ENCODE peak calls at places on chromosomes 6 and 20, in nine cellular contexts. One of them, this sample, is unnamed.

GRCh38 chr6:157226761-157227160 is 96.6 kb downstream of the TMEM242 start:
- DNase-seq in lower leg skin: peak; percentile 81
- DNase-seq in heart left ventricle: no peak
- DNase-seq in uterus: no peak
- DNase-seq in testis: no peak
- DNase-seq in H54: no peak
- DNase-seq in right lobe of liver: no peak
- DNase-seq in gastrocnemius medialis: no peak
- DNase-seq in tibial nerve: no peak
- DNase-seq in this sample: peak; percentile 40

GRCh38 chr6:143000771-143001170 is 55.8 kb upstream of the HIVEP2 start:
- DNase-seq in heart left ventricle: no peak
- DNase-seq in gastrocnemius medialis: no peak
- DNase-seq in H54: no peak
- DNase-seq in tibial nerve: no peak
- DNase-seq in testis: no peak
- DNase-seq in lower leg skin: no peak
- DNase-seq in uterus: no peak
- DNase-seq in right lobe of liver: no peak
- DNase-seq in this sample: no peak

GRCh38 chr6:111727798-111728197 is 122.1 kb upstream of the TRAF3IP2 start:
- DNase-seq in right lobe of liver: no peak
- DNase-seq in testis: no peak
- DNase-seq in H54: no peak
- DNase-seq in uterus: no peak
- DNase-seq in lower leg skin: no peak
- DNase-seq in gastrocnemius medialis: no peak
- DNase-seq in heart left ventricle: no peak
- DNase-seq in tibial nerve: no peak
- DNase-seq in this sample: peak; percentile 9

GRCh38 chr20:63696311-63696627 is 183 bp upstream of the TNFRSF6B start:
- DNase-seq in tibial nerve: no peak
- DNase-seq in right lobe of liver: peak; percentile 25
- DNase-seq in lower leg skin: peak; percentile 88
- DNase-seq in gastrocnemius medialis: no peak
- DNase-seq in heart left ventricle: no peak
- DNase-seq in uterus: no peak
- DNase-seq in H54: peak; percentile 42
- DNase-seq in testis: no peak
- DNase-seq in this sample: no peak

GRCh38 chr6:170287371-170287876 is 3.5 kb downstream of the DLL1 start:
- DNase-seq in right lobe of liver: no peak
- DNase-seq in heart left ventricle: peak; percentile 57
- DNase-seq in H54: no peak
- DNase-seq in tibial nerve: no peak
- DNase-seq in lower leg skin: peak; percentile 77
- DNase-seq in uterus: no peak
- DNase-seq in testis: peak; percentile 27
- DNase-seq in gastrocnemius medialis: no peak
- DNase-seq in this sample: no peak

GRCh38 chr20:17888044-17888443 is 80.5 kb downstream of the SNX5 start:
- DNase-seq in uterus: no peak
- DNase-seq in heart left ventricle: no peak
- DNase-seq in tibial nerve: no peak
- DNase-seq in H54: no peak
- DNase-seq in testis: no peak
- DNase-seq in lower leg skin: no peak
- DNase-seq in right lobe of liver: no peak
- DNase-seq in gastrocnemius medialis: no peak
- DNase-seq in this sample: no peak

GRCh38 chr20:45322952-45323383 is 14.9 kb upstream of the MATN4 start:
- DNase-seq in H54: no peak
- DNase-seq in heart left ventricle: no peak
- DNase-seq in uterus: no peak
- DNase-seq in right lobe of liver: peak; percentile 66
- DNase-seq in lower leg skin: no peak
- DNase-seq in testis: peak; percentile 75
- DNase-seq in gastrocnemius medialis: peak; percentile 98
- DNase-seq in tibial nerve: no peak
- DNase-seq in this sample: peak; percentile 68

GRCh38 chr6:117676577-117677218 is 1.4 kb downstream of the NUS1 start:
- DNase-seq in testis: no peak
- DNase-seq in tibial nerve: no peak
- DNase-seq in H54: no peak
- DNase-seq in gastrocnemius medialis: no peak
- DNase-seq in right lobe of liver: no peak
- DNase-seq in uterus: no peak
- DNase-seq in heart left ventricle: no peak
- DNase-seq in lower leg skin: no peak
- DNase-seq in this sample: peak; percentile 22

GRCh38 chr20:31569163-31570020 is 35.7 kb upstream of the ID1 start:
- DNase-seq in tibial nerve: peak; percentile 39
- DNase-seq in gastrocnemius medialis: peak; percentile 55
- DNase-seq in testis: peak; percentile 61
- DNase-seq in uterus: peak; percentile 62
- DNase-seq in H54: no peak
- DNase-seq in heart left ventricle: peak; percentile 69
- DNase-seq in lower leg skin: peak; percentile 93
- DNase-seq in right lobe of liver: peak; percentile 69
- DNase-seq in this sample: peak; percentile 79

DNA sequence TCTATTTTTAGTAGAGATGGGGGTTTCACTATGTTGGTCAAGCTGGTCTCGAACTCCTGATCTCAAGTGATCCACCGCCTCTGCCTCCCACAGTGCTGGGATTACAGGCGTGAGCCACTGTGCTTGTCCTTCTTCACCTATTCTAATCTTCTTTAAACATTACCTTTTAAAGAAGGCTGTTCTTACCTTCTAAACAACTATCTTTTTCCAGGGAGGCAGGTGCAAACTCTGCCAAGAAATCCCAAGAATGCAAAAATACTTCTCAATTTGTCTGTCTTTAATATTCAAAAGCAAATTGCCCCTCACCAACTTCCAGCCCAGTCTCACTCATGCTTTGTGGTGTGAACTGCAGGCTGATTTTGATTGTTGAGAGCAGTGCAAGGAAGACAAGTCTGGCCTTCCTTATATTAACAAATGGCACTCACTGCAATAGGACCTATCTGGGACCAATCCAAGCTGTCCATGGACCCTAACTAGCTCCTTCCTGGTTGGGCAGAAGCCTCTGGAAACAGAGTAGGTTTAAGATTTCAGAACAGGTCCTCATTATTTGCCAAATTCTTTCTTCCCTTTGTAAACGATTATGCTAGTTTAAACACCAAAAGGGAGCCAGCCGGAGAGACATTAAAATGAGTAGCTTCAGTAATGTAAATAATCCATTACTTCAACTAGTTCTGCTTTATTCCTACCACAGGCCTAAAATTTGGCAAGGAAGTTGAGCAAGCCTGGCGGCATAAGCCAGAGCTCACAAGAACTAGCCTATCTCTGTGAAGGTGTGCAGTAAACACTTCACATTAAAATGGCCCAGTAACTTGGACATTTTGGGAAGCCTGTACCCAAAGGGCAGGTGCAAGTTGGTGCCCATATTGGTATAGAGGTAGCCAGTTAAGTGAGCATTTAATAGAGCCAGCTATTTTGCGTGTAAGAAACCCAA is 1.6 kb downstream of the SCAND1 start:
- DNase-seq in testis: no peak
- DNase-seq in right lobe of liver: no peak
- DNase-seq in lower leg skin: peak; percentile 58
- DNase-seq in uterus: no peak
- DNase-seq in tibial nerve: no peak
- DNase-seq in heart left ventricle: no peak
- DNase-seq in H54: no peak
- DNase-seq in gastrocnemius medialis: no peak
- DNase-seq in this sample: peak; percentile 55
- TF ChIP-seq POLR2A in testis: no peak
- TF ChIP-seq POLR2A in right lobe of liver: no peak
- TF ChIP-seq POLR2A in lower leg skin: no peak
- TF ChIP-seq POLR2A in uterus: no peak
- TF ChIP-seq POLR2A in tibial nerve: no peak
- TF ChIP-seq POLR2A in heart left ventricle: no peak
- TF ChIP-seq POLR2A in H54: no peak
- TF ChIP-seq POLR2A in gastrocnemius medialis: no peak
- TF ChIP-seq POLR2A in this sample: no peak

GRCh38 chr6:63598251-63599036 is 26.2 kb downstream of the LOC128125822 start:
- DNase-seq in testis: peak; percentile 81
- DNase-seq in uterus: peak; percentile 63
- DNase-seq in tibial nerve: peak; percentile 29
- DNase-seq in right lobe of liver: peak; percentile 71
- DNase-seq in H54: peak; percentile 49
- DNase-seq in lower leg skin: peak; percentile 90
- DNase-seq in gastrocnemius medialis: peak; percentile 51
- DNase-seq in heart left ventricle: peak; percentile 66
- DNase-seq in this sample: peak; percentile 73
- TF ChIP-seq POLR2A in testis: no peak
- TF ChIP-seq POLR2A in uterus: no peak
- TF ChIP-seq POLR2A in tibial nerve: no peak
- TF ChIP-seq POLR2A in right lobe of liver: no peak
- TF ChIP-seq POLR2A in H54: no peak
- TF ChIP-seq POLR2A in lower leg skin: no peak
- TF ChIP-seq POLR2A in gastrocnemius medialis: no peak
- TF ChIP-seq POLR2A in heart left ventricle: no peak
- TF ChIP-seq POLR2A in this sample: no peak

GRCh38 chr20:48621256-48622078 is 206.3 kb downstream of the PREX1 start:
- DNase-seq in testis: peak; percentile 24
- DNase-seq in H54: peak; percentile 75
- DNase-seq in gastrocnemius medialis: no peak
- DNase-seq in lower leg skin: no peak
- DNase-seq in uterus: no peak
- DNase-seq in heart left ventricle: no peak
- DNase-seq in right lobe of liver: peak; percentile 20
- DNase-seq in tibial nerve: no peak
- DNase-seq in this sample: no peak
- TF ChIP-seq POLR2A in testis: no peak
- TF ChIP-seq POLR2A in H54: no peak
- TF ChIP-seq POLR2A in gastrocnemius medialis: no peak
- TF ChIP-seq POLR2A in lower leg skin: no peak
- TF ChIP-seq POLR2A in uterus: no peak
- TF ChIP-seq POLR2A in heart left ventricle: no peak
- TF ChIP-seq POLR2A in right lobe of liver: no peak
- TF ChIP-seq POLR2A in tibial nerve: no peak
- TF ChIP-seq POLR2A in this sample: no peak

DNA sequence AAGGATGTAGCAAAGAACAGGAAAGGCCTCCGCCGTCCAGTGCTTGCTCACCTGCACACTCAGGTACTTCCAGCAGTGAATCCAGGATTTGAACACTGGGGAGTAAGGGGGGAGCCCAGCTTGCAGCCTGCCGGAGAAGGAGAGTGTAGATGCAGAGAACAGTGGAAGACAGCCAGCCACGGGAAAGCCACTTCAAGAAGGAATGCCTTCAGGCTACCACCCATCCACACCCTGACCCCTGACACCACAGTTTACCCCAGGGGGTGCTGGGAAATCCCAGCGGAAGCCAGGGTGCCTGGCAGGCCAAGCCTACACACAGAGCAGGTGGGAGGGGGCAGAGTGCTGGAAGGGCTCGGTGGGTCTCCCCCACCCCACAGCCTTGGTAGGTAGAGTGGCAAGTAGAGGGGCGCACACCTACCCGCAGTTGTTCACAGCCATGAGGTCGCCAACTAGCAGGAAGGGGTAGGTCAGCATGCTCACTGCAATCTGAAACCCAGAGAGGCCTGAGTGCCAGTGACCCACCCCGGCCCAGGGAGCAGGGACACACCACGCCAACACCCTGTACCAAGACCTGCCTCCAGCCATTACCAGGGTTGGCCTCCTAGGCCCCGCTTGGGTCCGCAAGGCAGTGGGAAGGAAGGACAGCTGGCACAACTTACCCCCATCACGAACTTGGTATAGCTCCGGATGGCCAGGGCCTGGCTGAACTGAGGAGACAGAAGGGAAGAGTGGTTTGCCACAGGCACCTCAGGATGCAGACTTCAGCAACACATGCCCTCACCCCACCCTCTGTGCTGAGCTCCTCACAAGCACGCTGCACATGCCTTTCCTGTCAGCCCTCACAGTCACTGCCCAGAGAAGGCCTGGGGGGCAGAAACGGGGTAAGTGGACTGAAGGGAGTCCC is 15.7 kb downstream of the PI16 start:
- DNase-seq in lower leg skin: no peak
- DNase-seq in heart left ventricle: no peak
- DNase-seq in right lobe of liver: no peak
- DNase-seq in tibial nerve: no peak
- DNase-seq in uterus: no peak
- DNase-seq in H54: no peak
- DNase-seq in gastrocnemius medialis: no peak
- DNase-seq in testis: no peak
- DNase-seq in this sample: no peak
- TF ChIP-seq POLR2A in lower leg skin: no peak
- TF ChIP-seq POLR2A in heart left ventricle: no peak
- TF ChIP-seq POLR2A in right lobe of liver: no peak
- TF ChIP-seq POLR2A in tibial nerve: no peak
- TF ChIP-seq POLR2A in uterus: no peak
- TF ChIP-seq POLR2A in H54: no peak
- TF ChIP-seq POLR2A in gastrocnemius medialis: no peak
- TF ChIP-seq POLR2A in testis: no peak
- TF ChIP-seq POLR2A in this sample: no peak

DNA sequence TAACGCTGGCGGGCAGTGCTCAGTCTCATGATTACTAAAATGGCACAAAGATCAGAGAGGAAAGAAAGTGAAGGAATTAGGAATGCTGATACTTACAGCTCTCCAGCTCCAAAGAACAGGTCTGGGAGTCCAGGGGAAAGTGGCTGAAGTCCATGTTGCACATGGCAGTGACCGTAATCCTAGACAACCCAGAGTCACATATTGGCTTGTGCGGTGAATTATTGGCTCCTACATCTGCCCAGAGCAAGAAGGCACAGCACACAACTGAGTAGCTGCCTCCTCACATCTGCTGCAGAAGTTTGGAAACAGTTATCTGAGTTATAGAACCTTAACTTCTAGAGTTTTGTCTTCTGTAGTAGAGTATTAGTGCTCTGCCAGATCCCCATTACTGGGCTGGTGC is 47.2 kb downstream of the GABRR2 start:
- DNase-seq in uterus: no peak
- DNase-seq in right lobe of liver: no peak
- DNase-seq in tibial nerve: no peak
- DNase-seq in H54: no peak
- DNase-seq in gastrocnemius medialis: no peak
- DNase-seq in testis: no peak
- DNase-seq in lower leg skin: no peak
- DNase-seq in heart left ventricle: no peak
- DNase-seq in this sample: no peak
- TF ChIP-seq POLR2A in uterus: no peak
- TF ChIP-seq POLR2A in right lobe of liver: no peak
- TF ChIP-seq POLR2A in tibial nerve: no peak
- TF ChIP-seq POLR2A in H54: no peak
- TF ChIP-seq POLR2A in gastrocnemius medialis: no peak
- TF ChIP-seq POLR2A in testis: no peak
- TF ChIP-seq POLR2A in lower leg skin: no peak
- TF ChIP-seq POLR2A in heart left ventricle: no peak
- TF ChIP-seq POLR2A in this sample: no peak

DNA sequence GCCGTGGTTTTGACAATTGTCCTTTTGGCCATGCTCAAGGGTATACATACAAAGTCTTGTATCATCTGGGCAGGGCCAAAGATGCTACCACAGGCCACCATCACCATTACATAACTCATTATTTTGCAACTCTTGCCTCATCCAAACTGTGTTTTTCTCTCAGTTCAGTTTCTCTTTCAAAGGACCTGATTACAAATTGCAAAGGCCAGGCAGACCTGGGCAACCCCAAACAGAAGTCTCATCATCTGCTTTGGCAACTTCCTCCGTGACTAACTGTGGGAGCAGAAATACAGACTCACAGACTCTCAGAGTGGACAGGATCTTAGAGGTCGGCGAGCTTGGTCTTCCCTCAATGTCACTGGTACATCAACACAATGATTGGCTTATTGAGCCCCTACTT is 117.8 kb upstream of the NEDD9 start:
- DNase-seq in H54: no peak
- DNase-seq in gastrocnemius medialis: peak; percentile 37
- DNase-seq in heart left ventricle: no peak
- DNase-seq in right lobe of liver: peak; percentile 38
- DNase-seq in uterus: no peak
- DNase-seq in testis: no peak
- DNase-seq in tibial nerve: no peak
- DNase-seq in lower leg skin: no peak
- DNase-seq in this sample: no peak
- TF ChIP-seq POLR2A in H54: no peak
- TF ChIP-seq POLR2A in gastrocnemius medialis: no peak
- TF ChIP-seq POLR2A in heart left ventricle: no peak
- TF ChIP-seq POLR2A in right lobe of liver: peak; percentile 56
- TF ChIP-seq POLR2A in uterus: no peak
- TF ChIP-seq POLR2A in testis: no peak
- TF ChIP-seq POLR2A in tibial nerve: no peak
- TF ChIP-seq POLR2A in lower leg skin: no peak
- TF ChIP-seq POLR2A in this sample: no peak